ENCODE peak calls at places on chromosomes 1 and 21, in ten cellular contexts. One of them, this sample, is unnamed.
A peak's percentile ranks its signal among the peaks of the same experiment; 100 is the strongest.

GRCh38 chr21:32463889-32464300 is 51.4 kb downstream of the EVA1C start:
- DNase-seq in activated T-helper 2 cell treated with anti-CD3 and anti-CD28 coated beads, Interferon-gamma antibody, Interleukin-2, Interleukin-4, amounts not matched to agents 10 μg/mL and 5 μg/mL and 100 μg/mL, durations not matched to agents 14 hours and 24 hours and 36 hours: no peak
- DNase-seq in sciatic nerve: no peak
- DNase-seq in activated CD8-positive, alpha-beta memory T cell treated with anti-CD3 and anti-CD28 coated beads for 48 hours: no peak
- DNase-seq in stimulated activated CD4-positive, alpha-beta T cell treated with anti-CD3 and anti-CD28 coated beads, TNF-alpha, amount 100 ng/mL, for 48 hours: no peak
- DNase-seq in mesenchymal stem cell: no peak
- DNase-seq in keratinocyte: no peak
- DNase-seq in pancreas: no peak
- DNase-seq in mucosa of descending colon: no peak
- DNase-seq in activated T-helper 9 cell treated with anti-CD3 and anti-CD28 coated beads, Interleukin-2, amount 50 U/mL, for 16 hours: no peak
- DNase-seq in this sample: no peak

GRCh38 chr1:6103111-6103853 is 57.6 kb downstream of the KCNAB2 start:
- DNase-seq in pancreas: peak; percentile 62
- DNase-seq in activated T-helper 2 cell treated with anti-CD3 and anti-CD28 coated beads, Interferon-gamma antibody, Interleukin-2, Interleukin-4, amounts not matched to agents 10 μg/mL and 5 μg/mL and 100 μg/mL, durations not matched to agents 14 hours and 24 hours and 36 hours: no peak
- DNase-seq in stimulated activated CD4-positive, alpha-beta T cell treated with anti-CD3 and anti-CD28 coated beads, TNF-alpha, amount 100 ng/mL, for 48 hours: no peak
- DNase-seq in activated CD8-positive, alpha-beta memory T cell treated with anti-CD3 and anti-CD28 coated beads for 48 hours: no peak
- DNase-seq in activated T-helper 9 cell treated with anti-CD3 and anti-CD28 coated beads, Interleukin-2, amount 50 U/mL, for 16 hours: no peak
- DNase-seq in keratinocyte: no peak
- DNase-seq in mucosa of descending colon: no peak
- DNase-seq in mesenchymal stem cell: no peak
- DNase-seq in sciatic nerve: no peak
- DNase-seq in this sample: no peak

GRCh38 chr1:28601696-28602095 is 9.6 kb downstream of the RAB42 start:
- DNase-seq in activated T-helper 9 cell treated with anti-CD3 and anti-CD28 coated beads, Interleukin-2, amount 50 U/mL, for 16 hours: no peak
- DNase-seq in pancreas: no peak
- DNase-seq in activated CD8-positive, alpha-beta memory T cell treated with anti-CD3 and anti-CD28 coated beads for 48 hours: no peak
- DNase-seq in stimulated activated CD4-positive, alpha-beta T cell treated with anti-CD3 and anti-CD28 coated beads, TNF-alpha, amount 100 ng/mL, for 48 hours: no peak
- DNase-seq in keratinocyte: no peak
- DNase-seq in mucosa of descending colon: no peak
- DNase-seq in activated T-helper 2 cell treated with anti-CD3 and anti-CD28 coated beads, Interferon-gamma antibody, Interleukin-2, Interleukin-4, amounts not matched to agents 10 μg/mL and 5 μg/mL and 100 μg/mL, durations not matched to agents 14 hours and 24 hours and 36 hours: no peak
- DNase-seq in sciatic nerve: no peak
- DNase-seq in mesenchymal stem cell: peak; percentile 90
- DNase-seq in this sample: no peak

GRCh38 chr1:147542549-147542857 is 1.2 kb downstream of the BCL9 start:
- DNase-seq in activated T-helper 2 cell treated with anti-CD3 and anti-CD28 coated beads, Interferon-gamma antibody, Interleukin-2, Interleukin-4, amounts not matched to agents 10 μg/mL and 5 μg/mL and 100 μg/mL, durations not matched to agents 14 hours and 24 hours and 36 hours: no peak
- DNase-seq in mesenchymal stem cell: no peak
- DNase-seq in mucosa of descending colon: no peak
- DNase-seq in activated CD8-positive, alpha-beta memory T cell treated with anti-CD3 and anti-CD28 coated beads for 48 hours: no peak
- DNase-seq in stimulated activated CD4-positive, alpha-beta T cell treated with anti-CD3 and anti-CD28 coated beads, TNF-alpha, amount 100 ng/mL, for 48 hours: no peak
- DNase-seq in activated T-helper 9 cell treated with anti-CD3 and anti-CD28 coated beads, Interleukin-2, amount 50 U/mL, for 16 hours: no peak
- DNase-seq in keratinocyte: no peak
- DNase-seq in pancreas: no peak
- DNase-seq in sciatic nerve: no peak
- DNase-seq in this sample: no peak

GRCh38 chr1:157948547-157949152 is 44.8 kb upstream of the KIRREL1 start:
- DNase-seq in mesenchymal stem cell: peak; percentile 20
- DNase-seq in activated T-helper 2 cell treated with anti-CD3 and anti-CD28 coated beads, Interferon-gamma antibody, Interleukin-2, Interleukin-4, amounts not matched to agents 10 μg/mL and 5 μg/mL and 100 μg/mL, durations not matched to agents 14 hours and 24 hours and 36 hours: no peak
- DNase-seq in mucosa of descending colon: no peak
- DNase-seq in pancreas: no peak
- DNase-seq in stimulated activated CD4-positive, alpha-beta T cell treated with anti-CD3 and anti-CD28 coated beads, TNF-alpha, amount 100 ng/mL, for 48 hours: no peak
- DNase-seq in sciatic nerve: no peak
- DNase-seq in keratinocyte: no peak
- DNase-seq in activated CD8-positive, alpha-beta memory T cell treated with anti-CD3 and anti-CD28 coated beads for 48 hours: no peak
- DNase-seq in activated T-helper 9 cell treated with anti-CD3 and anti-CD28 coated beads, Interleukin-2, amount 50 U/mL, for 16 hours: no peak
- DNase-seq in this sample: peak; percentile 57

GRCh38 chr1:194366705-194367104 is 1180.3 kb upstream of the B3GALT2 start:
- DNase-seq in mesenchymal stem cell: no peak
- DNase-seq in pancreas: no peak
- DNase-seq in activated CD8-positive, alpha-beta memory T cell treated with anti-CD3 and anti-CD28 coated beads for 48 hours: no peak
- DNase-seq in activated T-helper 2 cell treated with anti-CD3 and anti-CD28 coated beads, Interferon-gamma antibody, Interleukin-2, Interleukin-4, amounts not matched to agents 10 μg/mL and 5 μg/mL and 100 μg/mL, durations not matched to agents 14 hours and 24 hours and 36 hours: no peak
- DNase-seq in stimulated activated CD4-positive, alpha-beta T cell treated with anti-CD3 and anti-CD28 coated beads, TNF-alpha, amount 100 ng/mL, for 48 hours: no peak
- DNase-seq in mucosa of descending colon: no peak
- DNase-seq in sciatic nerve: no peak
- DNase-seq in activated T-helper 9 cell treated with anti-CD3 and anti-CD28 coated beads, Interleukin-2, amount 50 U/mL, for 16 hours: no peak
- DNase-seq in keratinocyte: peak; percentile 15
- DNase-seq in this sample: no peak

GRCh38 chr1:17561561-17561985 is 22.1 kb downstream of the ARHGEF10L start:
- DNase-seq in sciatic nerve: no peak
- DNase-seq in activated CD8-positive, alpha-beta memory T cell treated with anti-CD3 and anti-CD28 coated beads for 48 hours: no peak
- DNase-seq in activated T-helper 9 cell treated with anti-CD3 and anti-CD28 coated beads, Interleukin-2, amount 50 U/mL, for 16 hours: no peak
- DNase-seq in activated T-helper 2 cell treated with anti-CD3 and anti-CD28 coated beads, Interferon-gamma antibody, Interleukin-2, Interleukin-4, amounts not matched to agents 10 μg/mL and 5 μg/mL and 100 μg/mL, durations not matched to agents 14 hours and 24 hours and 36 hours: no peak
- DNase-seq in pancreas: peak; percentile 88
- DNase-seq in mesenchymal stem cell: no peak
- DNase-seq in keratinocyte: no peak
- DNase-seq in mucosa of descending colon: no peak
- DNase-seq in stimulated activated CD4-positive, alpha-beta T cell treated with anti-CD3 and anti-CD28 coated beads, TNF-alpha, amount 100 ng/mL, for 48 hours: no peak
- DNase-seq in this sample: no peak

GRCh38 chr1:43531453-43531905 is 796 bp downstream of the PTPRF start:
- DNase-seq in mesenchymal stem cell: peak; percentile 35
- DNase-seq in sciatic nerve: no peak
- DNase-seq in pancreas: no peak
- DNase-seq in activated T-helper 9 cell treated with anti-CD3 and anti-CD28 coated beads, Interleukin-2, amount 50 U/mL, for 16 hours: no peak
- DNase-seq in mucosa of descending colon: peak; percentile 82
- DNase-seq in stimulated activated CD4-positive, alpha-beta T cell treated with anti-CD3 and anti-CD28 coated beads, TNF-alpha, amount 100 ng/mL, for 48 hours: no peak
- DNase-seq in activated T-helper 2 cell treated with anti-CD3 and anti-CD28 coated beads, Interferon-gamma antibody, Interleukin-2, Interleukin-4, amounts not matched to agents 10 μg/mL and 5 μg/mL and 100 μg/mL, durations not matched to agents 14 hours and 24 hours and 36 hours: no peak
- DNase-seq in activated CD8-positive, alpha-beta memory T cell treated with anti-CD3 and anti-CD28 coated beads for 48 hours: no peak
- DNase-seq in keratinocyte: no peak
- DNase-seq in this sample: no peak

GRCh38 chr1:109478806-109479205 is 4.9 kb upstream of the ATXN7L2 start:
- DNase-seq in mucosa of descending colon: peak; percentile 69
- DNase-seq in keratinocyte: no peak
- DNase-seq in sciatic nerve: no peak
- DNase-seq in pancreas: no peak
- DNase-seq in activated T-helper 9 cell treated with anti-CD3 and anti-CD28 coated beads, Interleukin-2, amount 50 U/mL, for 16 hours: no peak
- DNase-seq in stimulated activated CD4-positive, alpha-beta T cell treated with anti-CD3 and anti-CD28 coated beads, TNF-alpha, amount 100 ng/mL, for 48 hours: peak; percentile 33
- DNase-seq in activated T-helper 2 cell treated with anti-CD3 and anti-CD28 coated beads, Interferon-gamma antibody, Interleukin-2, Interleukin-4, amounts not matched to agents 10 μg/mL and 5 μg/mL and 100 μg/mL, durations not matched to agents 14 hours and 24 hours and 36 hours: no peak
- DNase-seq in activated CD8-positive, alpha-beta memory T cell treated with anti-CD3 and anti-CD28 coated beads for 48 hours: no peak
- DNase-seq in mesenchymal stem cell: no peak
- DNase-seq in this sample: no peak

GRCh38 chr1:27119270-27119618 is 35.7 kb downstream of the SLC9A1 start:
- DNase-seq in sciatic nerve: no peak
- DNase-seq in activated T-helper 2 cell treated with anti-CD3 and anti-CD28 coated beads, Interferon-gamma antibody, Interleukin-2, Interleukin-4, amounts not matched to agents 10 μg/mL and 5 μg/mL and 100 μg/mL, durations not matched to agents 14 hours and 24 hours and 36 hours: no peak
- DNase-seq in stimulated activated CD4-positive, alpha-beta T cell treated with anti-CD3 and anti-CD28 coated beads, TNF-alpha, amount 100 ng/mL, for 48 hours: no peak
- DNase-seq in keratinocyte: no peak
- DNase-seq in mesenchymal stem cell: no peak
- DNase-seq in activated T-helper 9 cell treated with anti-CD3 and anti-CD28 coated beads, Interleukin-2, amount 50 U/mL, for 16 hours: no peak
- DNase-seq in pancreas: no peak
- DNase-seq in mucosa of descending colon: no peak
- DNase-seq in activated CD8-positive, alpha-beta memory T cell treated with anti-CD3 and anti-CD28 coated beads for 48 hours: no peak
- DNase-seq in this sample: no peak

GRCh38 chr1:24018611-24019580 is 38.8 kb upstream of the SRSF10 start:
- DNase-seq in keratinocyte: peak; percentile 65
- DNase-seq in mucosa of descending colon: peak; percentile 94
- DNase-seq in sciatic nerve: peak; percentile 99
- DNase-seq in pancreas: peak; percentile 99
- DNase-seq in stimulated activated CD4-positive, alpha-beta T cell treated with anti-CD3 and anti-CD28 coated beads, TNF-alpha, amount 100 ng/mL, for 48 hours: no peak
- DNase-seq in activated CD8-positive, alpha-beta memory T cell treated with anti-CD3 and anti-CD28 coated beads for 48 hours: no peak
- DNase-seq in activated T-helper 9 cell treated with anti-CD3 and anti-CD28 coated beads, Interleukin-2, amount 50 U/mL, for 16 hours: no peak
- DNase-seq in activated T-helper 2 cell treated with anti-CD3 and anti-CD28 coated beads, Interferon-gamma antibody, Interleukin-2, Interleukin-4, amounts not matched to agents 10 μg/mL and 5 μg/mL and 100 μg/mL, durations not matched to agents 14 hours and 24 hours and 36 hours: no peak
- DNase-seq in mesenchymal stem cell: peak; percentile 99
- DNase-seq in this sample: peak; percentile 47

GRCh38 chr1:61588736-61589381 is 136.1 kb downstream of the TM2D1 start:
- DNase-seq in keratinocyte: no peak
- DNase-seq in mesenchymal stem cell: peak; percentile 58
- DNase-seq in sciatic nerve: no peak
- DNase-seq in activated CD8-positive, alpha-beta memory T cell treated with anti-CD3 and anti-CD28 coated beads for 48 hours: peak; percentile 23
- DNase-seq in mucosa of descending colon: peak; percentile 71
- DNase-seq in pancreas: no peak
- DNase-seq in activated T-helper 2 cell treated with anti-CD3 and anti-CD28 coated beads, Interferon-gamma antibody, Interleukin-2, Interleukin-4, amounts not matched to agents 10 μg/mL and 5 μg/mL and 100 μg/mL, durations not matched to agents 14 hours and 24 hours and 36 hours: peak; percentile 36
- DNase-seq in activated T-helper 9 cell treated with anti-CD3 and anti-CD28 coated beads, Interleukin-2, amount 50 U/mL, for 16 hours: peak; percentile 14
- DNase-seq in stimulated activated CD4-positive, alpha-beta T cell treated with anti-CD3 and anti-CD28 coated beads, TNF-alpha, amount 100 ng/mL, for 48 hours: peak; percentile 65
- DNase-seq in this sample: no peak

GRCh38 chr1:14190508-14190907 is 408.0 kb upstream of the KAZN start:
- DNase-seq in mesenchymal stem cell: no peak
- DNase-seq in keratinocyte: peak; percentile 77
- DNase-seq in activated T-helper 2 cell treated with anti-CD3 and anti-CD28 coated beads, Interferon-gamma antibody, Interleukin-2, Interleukin-4, amounts not matched to agents 10 μg/mL and 5 μg/mL and 100 μg/mL, durations not matched to agents 14 hours and 24 hours and 36 hours: no peak
- DNase-seq in stimulated activated CD4-positive, alpha-beta T cell treated with anti-CD3 and anti-CD28 coated beads, TNF-alpha, amount 100 ng/mL, for 48 hours: no peak
- DNase-seq in pancreas: no peak
- DNase-seq in activated T-helper 9 cell treated with anti-CD3 and anti-CD28 coated beads, Interleukin-2, amount 50 U/mL, for 16 hours: no peak
- DNase-seq in mucosa of descending colon: no peak
- DNase-seq in sciatic nerve: no peak
- DNase-seq in activated CD8-positive, alpha-beta memory T cell treated with anti-CD3 and anti-CD28 coated beads for 48 hours: no peak
- DNase-seq in this sample: no peak

GRCh38 chr21:38597436-38597835 is 99.2 kb upstream of the ERG start:
- DNase-seq in stimulated activated CD4-positive, alpha-beta T cell treated with anti-CD3 and anti-CD28 coated beads, TNF-alpha, amount 100 ng/mL, for 48 hours: no peak
- DNase-seq in activated CD8-positive, alpha-beta memory T cell treated with anti-CD3 and anti-CD28 coated beads for 48 hours: no peak
- DNase-seq in pancreas: no peak
- DNase-seq in activated T-helper 2 cell treated with anti-CD3 and anti-CD28 coated beads, Interferon-gamma antibody, Interleukin-2, Interleukin-4, amounts not matched to agents 10 μg/mL and 5 μg/mL and 100 μg/mL, durations not matched to agents 14 hours and 24 hours and 36 hours: no peak
- DNase-seq in mucosa of descending colon: no peak
- DNase-seq in mesenchymal stem cell: peak; percentile 3
- DNase-seq in sciatic nerve: no peak
- DNase-seq in keratinocyte: no peak
- DNase-seq in activated T-helper 9 cell treated with anti-CD3 and anti-CD28 coated beads, Interleukin-2, amount 50 U/mL, for 16 hours: no peak
- DNase-seq in this sample: no peak

GRCh38 chr1:35708952-35709351 is 9.7 kb downstream of the C1orf216 start:
- DNase-seq in mucosa of descending colon: no peak
- DNase-seq in activated T-helper 9 cell treated with anti-CD3 and anti-CD28 coated beads, Interleukin-2, amount 50 U/mL, for 16 hours: no peak
- DNase-seq in sciatic nerve: no peak
- DNase-seq in keratinocyte: no peak
- DNase-seq in activated CD8-positive, alpha-beta memory T cell treated with anti-CD3 and anti-CD28 coated beads for 48 hours: no peak
- DNase-seq in activated T-helper 2 cell treated with anti-CD3 and anti-CD28 coated beads, Interferon-gamma antibody, Interleukin-2, Interleukin-4, amounts not matched to agents 10 μg/mL and 5 μg/mL and 100 μg/mL, durations not matched to agents 14 hours and 24 hours and 36 hours: no peak
- DNase-seq in mesenchymal stem cell: no peak
- DNase-seq in pancreas: no peak
- DNase-seq in stimulated activated CD4-positive, alpha-beta T cell treated with anti-CD3 and anti-CD28 coated beads, TNF-alpha, amount 100 ng/mL, for 48 hours: no peak
- DNase-seq in this sample: no peak

This sample was measured in globus pallidus.